ENCODE peak calls at places on chromosome 20, in four cellular contexts. F, Z, J and W are unnamed samples.

GRCh38 chr20:62281161-62281933 is 21.4 kb upstream of the ADRM1 start:
- DNase-seq in F (no peak), Z (no peak), J (no peak), W (no peak)

GRCh38 chr20:4946585-4947378 is 54.5 kb downstream of the SLC23A2 start:
- DNase-seq in F (no peak), Z (no peak), J (peak; percentile 31), W (no peak)

GRCh38 chr20:52972190-52972937 is at the start of gene TSHZ2:
- DNase-seq in F (no peak), Z (peak; percentile 77), J (peak; percentile 83), W (no peak)

GRCh38 chr20:25274481-25274880 is 26.6 kb downstream of the PYGB start:
- DNase-seq in F (no peak), Z (peak; percentile 15), J (no peak), W (no peak)

GRCh38 chr20:14997791-14998190 is 660.4 kb upstream of the FLRT3 start:
- DNase-seq in F (no peak), Z (no peak), J (peak; percentile 84), W (no peak)

GRCh38 chr20:38714308-38714707 is 10.0 kb upstream of the SLC32A1 start:
- DNase-seq in F (no peak), Z (no peak), J (no peak), W (no peak)

GRCh38 chr20:20489054-20489453 is 121.2 kb downstream of the INSM1 start:
- DNase-seq in F (no peak), Z (no peak), J (no peak), W (no peak)

GRCh38 chr20:4663553-4663952 is 58.2 kb upstream of the PRND start:
- DNase-seq in F (no peak), Z (no peak), J (no peak), W (no peak)

GRCh38 chr20:9989066-9989724 is 45.6 kb upstream of the ANKEF1 start:
- DNase-seq in F (no peak), Z (no peak), J (peak; percentile 75), W (no peak)

GRCh38 chr20:23048283-23049200 is 930 bp downstream of the THBD start:
- DNase-seq in F (no peak), Z (no peak), J (peak; percentile 78), W (no peak)

GRCh38 chr20:57006411-57007170 is 259.9 kb downstream of the BMP7 start:
- DNase-seq in F (no peak), Z (no peak), J (peak; percentile 30), W (no peak)

GRCh38 chr20:35467339-35468224 is 12.2 kb downstream of the CEP250 start:
- DNase-seq in F (no peak), Z (no peak), J (no peak), W (no peak)

GRCh38 chr20:64182146-64182865 is 18.1 kb downstream of the MYT1 start:
- DNase-seq in F (no peak), Z (no peak), J (no peak), W (no peak)

GRCh38 chr20:52078289-52078688 is 113.3 kb downstream of the ZFP64 start:
- DNase-seq in F (no peak), Z (no peak), J (no peak), W (no peak)

GRCh38 chr20:18835850-18836249 is 22.3 kb downstream of the SCP2D1 start:
- DNase-seq in F (no peak), Z (no peak), J (no peak), W (no peak)

GRCh38 chr20:2038161-2038560 is 44.3 kb upstream of the PDYN start:
- DNase-seq in F (no peak), Z (no peak), J (no peak), W (no peak)

GRCh38 chr20:35369804-35370203 is 42.0 kb downstream of the UQCC1 start:
- DNase-seq in F (no peak), Z (no peak), J (peak; percentile 3), W (no peak)

GRCh38 chr20:603116-603640 is 6.9 kb downstream of the TCF15 start:
- DNase-seq in F (no peak), Z (no peak), J (no peak), W (no peak)

GRCh38 chr20:63092660-63093215 is 86.0 kb upstream of the BHLHE23 start:
- DNase-seq in F (no peak), Z (no peak), J (no peak), W (no peak)

GRCh38 chr20:63657260-63657936 is 714 bp upstream of the RTEL1 start:
- DNase-seq in F (peak; percentile 68), Z (no peak), J (peak; percentile 58), W (peak; percentile 28)

GRCh38 chr20:46751856-46752255 is 42.4 kb downstream of the SLC2A10 start:
- DNase-seq in F (peak; percentile 18), Z (no peak), J (peak; percentile 87), W (no peak)

GRCh38 chr20:53316221-53316937 is 277.3 kb downstream of the ZNF217 start:
- DNase-seq in F (no peak), Z (no peak), J (peak; percentile 64), W (peak; percentile 5)

GRCh38 chr20:54113553-54113952 is 43.2 kb upstream of the BCAS1 start:
- DNase-seq in F (no peak), Z (no peak), J (no peak), W (no peak)

GRCh38 chr20:25750765-25751696 is 54.4 kb upstream of the ZNF337 start:
- DNase-seq in F (peak; percentile 45), Z (no peak), J (peak; percentile 66), W (no peak)

GRCh38 chr20:46031701-46032254 is 2.8 kb downstream of the SLC12A5 start:
- DNase-seq in F (no peak), Z (no peak), J (peak; percentile 17), W (no peak)

GRCh38 chr20:35145141-35145564 is 2.0 kb downstream of the EDEM2 start:
- DNase-seq in F (peak; percentile 79), Z (no peak), J (peak; percentile 62), W (no peak)

GRCh38 chr20:45052698-45053440 is 48.1 kb downstream of the KCNS1 start:
- DNase-seq in F (no peak), Z (no peak), J (peak; percentile 68), W (no peak)

GRCh38 chr20:38406476-38406875 is 28.7 kb downstream of the SNHG17 start:
- DNase-seq in F (no peak), Z (no peak), J (no peak), W (no peak)

GRCh38 chr20:31758521-31758920 is 19.4 kb downstream of the TPX2 start:
- DNase-seq in F (no peak), Z (no peak), J (no peak), W (no peak)

GRCh38 chr20:1933465-1933870 is 38.3 kb downstream of the SIRPA start:
- DNase-seq in F (no peak), Z (no peak), J (peak; percentile 87), W (no peak)

GRCh38 chr20:21981607-21982344 is 276.3 kb downstream of the PAX1 start:
- DNase-seq in F (no peak), Z (no peak), J (peak; percentile 90), W (no peak)

GRCh38 chr20:43460172-43460829 is 2.6 kb downstream of the SRSF6 start:
- DNase-seq in F (no peak), Z (no peak), J (no peak), W (no peak)

GRCh38 chr20:3543901-3544507 is 73.2 kb downstream of the ATRN start:
- DNase-seq in F (no peak), Z (peak; percentile 47), J (peak; percentile 5), W (no peak)

GRCh38 chr20:598133-598881 is 11.8 kb downstream of the TCF15 start:
- DNase-seq in F (no peak), Z (no peak), J (no peak), W (no peak)

GRCh38 chr20:63150911-63151531 is 64.9 kb downstream of the YTHDF1 start:
- DNase-seq in F (no peak), Z (no peak), J (no peak), W (no peak)

GRCh38 chr20:38098952-38099351 is 65.4 kb downstream of the RPRD1B start:
- DNase-seq in F (no peak), Z (no peak), J (no peak), W (no peak)

GRCh38 chr20:58906111-58906510 is 53.6 kb downstream of the GNAS start:
- DNase-seq in F (no peak), Z (no peak), J (no peak), W (no peak)
- H3K4me1 ChIP-seq in F (peaks cover 5% of the 10 kb centered on the region), Z (peaks cover 23% of the 10 kb centered on the region), J (peaks cover 18% of the 10 kb centered on the region), W (peaks cover 13% of the 10 kb centered on the region)

GRCh38 chr20:49680475-49680874 is 33.2 kb downstream of the B4GALT5 start:
- DNase-seq in F (no peak), Z (no peak), J (no peak), W (no peak)
- H3K4me1 ChIP-seq in F (peaks cover 13% of the 10 kb centered on the region), Z (peaks cover 15% of the 10 kb centered on the region), J (peaks cover 62% of the 10 kb centered on the region), W (peaks cover 71% of the 10 kb centered on the region)

DNA sequence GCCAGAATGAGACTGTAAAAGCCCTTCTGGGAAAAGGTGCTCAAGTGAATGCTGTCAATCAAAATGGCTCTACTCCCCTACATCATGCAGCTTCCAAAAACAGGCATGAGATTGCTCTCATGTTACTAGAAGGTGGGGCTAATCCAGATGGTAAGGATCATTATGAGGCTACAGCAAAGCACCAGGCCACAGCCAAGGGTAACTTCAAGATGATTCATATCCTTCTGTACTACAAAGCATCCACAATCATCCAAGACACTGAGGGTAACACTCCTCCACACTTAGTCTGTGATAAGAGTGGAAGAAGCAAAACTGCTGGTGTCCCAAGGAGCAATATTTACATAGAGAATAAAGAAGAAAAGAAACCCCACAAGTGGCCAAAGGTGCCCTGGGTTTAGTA is 17.3 kb downstream of the ADNP start:
- DNase-seq in F (peak; percentile 72), Z (no peak), J (peak; percentile 80), W (no peak)
- H3K4me1 ChIP-seq in F (peaks cover 7% of the 10 kb centered on the region), Z (peaks cover 5% of the 10 kb centered on the region), J (peaks cover 84% of the 10 kb centered on the region), W (peaks cover 21% of the 10 kb centered on the region)

DNA sequence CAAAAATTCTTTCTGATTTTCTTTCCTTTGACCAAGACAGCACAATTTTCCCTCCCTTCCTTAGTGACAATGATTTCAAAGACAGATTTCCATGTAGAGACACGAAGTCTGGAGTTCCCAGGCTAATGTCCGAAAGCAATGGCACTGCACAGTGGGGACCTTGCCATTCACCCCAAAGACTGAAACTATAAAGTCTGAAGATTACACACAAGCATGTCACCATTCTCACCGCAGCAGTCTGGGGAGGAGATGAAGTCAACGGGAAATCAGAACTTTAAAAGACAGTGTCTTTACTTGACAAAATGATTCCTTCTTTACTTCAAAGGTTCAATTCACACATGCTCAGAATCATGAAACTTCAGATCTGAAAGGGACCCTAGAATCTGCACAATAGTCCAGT is 8.3 kb downstream of the B4GALT5 start:
- DNase-seq in F (no peak), Z (no peak), J (no peak), W (no peak)
- H3K4me1 ChIP-seq in F (peaks cover 20% of the 10 kb centered on the region), Z (no peaks in the 10 kb centered on the region), J (peaks cover 39% of the 10 kb centered on the region), W (peaks cover 36% of the 10 kb centered on the region)

GRCh38 chr20:58325914-58326313 is 16.4 kb downstream of the RAB22A start:
- DNase-seq in F (no peak), Z (no peak), J (no peak), W (no peak)

GRCh38 chr20:58328836-58329235 is 19.3 kb downstream of the RAB22A start:
- DNase-seq in F (no peak), Z (no peak), J (no peak), W (no peak)

GRCh38 chr20:58329711-58330110 is 20.2 kb downstream of the RAB22A start:
- DNase-seq in F (no peak), Z (no peak), J (no peak), W (no peak)

GRCh38 chr20:58330229-58330628 is 20.7 kb downstream of the RAB22A start:
- DNase-seq in F (no peak), Z (no peak), J (no peak), W (no peak)

DNA sequence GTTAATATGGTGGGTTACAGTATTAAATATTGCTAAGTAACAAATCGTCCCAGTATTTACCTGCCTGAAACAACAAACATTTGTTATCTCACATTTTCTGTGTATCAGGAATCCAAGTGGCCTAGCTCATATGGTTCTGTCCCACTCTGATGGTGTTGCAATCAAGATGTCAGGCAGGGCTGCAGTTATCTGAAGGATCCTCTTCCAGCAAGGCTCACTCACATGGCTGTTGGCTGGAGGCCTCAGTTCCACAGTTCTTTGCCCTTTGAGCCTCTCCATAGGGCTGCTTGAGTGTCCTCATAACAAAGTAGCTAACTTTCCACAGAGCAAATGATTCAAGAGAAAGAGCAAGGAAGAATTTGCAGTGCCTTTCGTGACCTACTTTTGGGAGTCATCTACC is 17.7 kb downstream of the RAB22A start:
- DNase-seq in F (peak; percentile 45), Z (no peak), J (peak; percentile 24), W (no peak)
- H3K4me1 ChIP-seq in F (no peaks in the 10 kb centered on the region), Z (no peaks in the 10 kb centered on the region), J (peaks cover 4% of the 10 kb centered on the region), W (no peaks in the 10 kb centered on the region)